ENCODE peak calls at places on chromosomes 12 and 14, in eight cellular contexts. One of them, this sample, is unnamed.

GRCh38 chr12:6200266-6201198 is at the start of gene CD9:
- DNase-seq in tibial artery: peak
- DNase-seq in sigmoid colon: peak
- DNase-seq in neuronal stem cell: no peak
- DNase-seq in heart left ventricle: peak
- DNase-seq in left lung: peak
- DNase-seq in prostate gland: peak
- DNase-seq in astrocyte of the spinal cord: peak
- DNase-seq in this sample: peak

GRCh38 chr12:130838284-130838950 is 633 bp downstream of the STX2 start:
- DNase-seq in heart left ventricle: peak
- DNase-seq in sigmoid colon: no peak
- DNase-seq in left lung: peak
- DNase-seq in astrocyte of the spinal cord: no peak
- DNase-seq in neuronal stem cell: peak
- DNase-seq in prostate gland: peak
- DNase-seq in tibial artery: no peak
- DNase-seq in this sample: no peak

GRCh38 chr12:69999561-69999960 is 174.5 kb downstream of the MYRFL start:
- DNase-seq in tibial artery: no peak
- DNase-seq in heart left ventricle: no peak
- DNase-seq in neuronal stem cell: no peak
- DNase-seq in left lung: no peak
- DNase-seq in prostate gland: no peak
- DNase-seq in sigmoid colon: no peak
- DNase-seq in astrocyte of the spinal cord: no peak
- DNase-seq in this sample: no peak

GRCh38 chr14:80587096-80587724 is 354.3 kb downstream of the CEP128 start:
- DNase-seq in tibial artery: no peak
- DNase-seq in neuronal stem cell: no peak
- DNase-seq in astrocyte of the spinal cord: peak
- DNase-seq in heart left ventricle: no peak
- DNase-seq in prostate gland: no peak
- DNase-seq in left lung: no peak
- DNase-seq in sigmoid colon: no peak
- DNase-seq in this sample: no peak

GRCh38 chr12:52308807-52309425 is 12.3 kb downstream of the KRT83 start:
- DNase-seq in prostate gland: peak
- DNase-seq in heart left ventricle: no peak
- DNase-seq in neuronal stem cell: no peak
- DNase-seq in astrocyte of the spinal cord: no peak
- DNase-seq in left lung: no peak
- DNase-seq in sigmoid colon: no peak
- DNase-seq in tibial artery: peak
- DNase-seq in this sample: no peak

GRCh38 chr12:52353766-52354165 is 13.5 kb downstream of the KRT85 start:
- DNase-seq in neuronal stem cell: no peak
- DNase-seq in sigmoid colon: no peak
- DNase-seq in prostate gland: no peak
- DNase-seq in astrocyte of the spinal cord: no peak
- DNase-seq in left lung: no peak
- DNase-seq in tibial artery: peak
- DNase-seq in heart left ventricle: no peak
- DNase-seq in this sample: no peak

GRCh38 chr12:106642991-106643390 is 60.2 kb downstream of the RFX4 start:
- DNase-seq in left lung: no peak
- DNase-seq in heart left ventricle: no peak
- DNase-seq in astrocyte of the spinal cord: no peak
- DNase-seq in neuronal stem cell: no peak
- DNase-seq in sigmoid colon: no peak
- DNase-seq in prostate gland: no peak
- DNase-seq in tibial artery: no peak
- DNase-seq in this sample: no peak

GRCh38 chr12:54603173-54603814 is 14.8 kb upstream of the PPP1R1A start:
- DNase-seq in neuronal stem cell: peak
- DNase-seq in prostate gland: peak
- DNase-seq in heart left ventricle: peak
- DNase-seq in sigmoid colon: peak
- DNase-seq in astrocyte of the spinal cord: peak
- DNase-seq in tibial artery: peak
- DNase-seq in left lung: no peak
- DNase-seq in this sample: peak

GRCh38 chr14:55446127-55446736 is 5.8 kb upstream of the TBPL2 start:
- DNase-seq in sigmoid colon: peak
- DNase-seq in heart left ventricle: peak
- DNase-seq in neuronal stem cell: peak
- DNase-seq in tibial artery: no peak
- DNase-seq in prostate gland: peak
- DNase-seq in left lung: no peak
- DNase-seq in astrocyte of the spinal cord: peak
- DNase-seq in this sample: peak

GRCh38 chr12:58314610-58315009 is 373.2 kb downstream of the ATP23 start:
- DNase-seq in prostate gland: no peak
- DNase-seq in neuronal stem cell: no peak
- DNase-seq in astrocyte of the spinal cord: peak
- DNase-seq in tibial artery: no peak
- DNase-seq in left lung: no peak
- DNase-seq in heart left ventricle: no peak
- DNase-seq in sigmoid colon: no peak
- DNase-seq in this sample: no peak

GRCh38 chr14:53411110-53411509 is 258.0 kb upstream of the DDHD1 start:
- DNase-seq in prostate gland: no peak
- DNase-seq in sigmoid colon: no peak
- DNase-seq in neuronal stem cell: no peak
- DNase-seq in left lung: no peak
- DNase-seq in astrocyte of the spinal cord: peak
- DNase-seq in heart left ventricle: no peak
- DNase-seq in tibial artery: no peak
- DNase-seq in this sample: no peak

GRCh38 chr12:38399711-38400205 is 83.2 kb downstream of the ALG10B start:
- DNase-seq in neuronal stem cell: peak
- DNase-seq in tibial artery: no peak
- DNase-seq in heart left ventricle: no peak
- DNase-seq in prostate gland: no peak
- DNase-seq in sigmoid colon: no peak
- DNase-seq in astrocyte of the spinal cord: no peak
- DNase-seq in left lung: no peak
- DNase-seq in this sample: no peak

GRCh38 chr12:40986031-40986430 is 202.1 kb upstream of the PDZRN4 start:
- DNase-seq in heart left ventricle: no peak
- DNase-seq in sigmoid colon: no peak
- DNase-seq in astrocyte of the spinal cord: no peak
- DNase-seq in prostate gland: no peak
- DNase-seq in tibial artery: no peak
- DNase-seq in left lung: no peak
- DNase-seq in neuronal stem cell: no peak
- DNase-seq in this sample: no peak

GRCh38 chr14:99549684-99550083 is 54.3 kb downstream of the CCDC85C start:
- DNase-seq in astrocyte of the spinal cord: no peak
- DNase-seq in prostate gland: no peak
- DNase-seq in left lung: no peak
- DNase-seq in tibial artery: no peak
- DNase-seq in sigmoid colon: no peak
- DNase-seq in neuronal stem cell: no peak
- DNase-seq in heart left ventricle: no peak
- DNase-seq in this sample: no peak

GRCh38 chr14:70832536-70833305 is 23.4 kb upstream of the MAP3K9 start:
- DNase-seq in tibial artery: no peak
- DNase-seq in prostate gland: no peak
- DNase-seq in heart left ventricle: no peak
- DNase-seq in astrocyte of the spinal cord: peak
- DNase-seq in left lung: no peak
- DNase-seq in neuronal stem cell: no peak
- DNase-seq in sigmoid colon: no peak
- DNase-seq in this sample: no peak

GRCh38 chr14:101236496-101237240 is 324.6 kb upstream of the DIO3 start:
- DNase-seq in tibial artery: no peak
- DNase-seq in left lung: peak
- DNase-seq in prostate gland: no peak
- DNase-seq in heart left ventricle: peak
- DNase-seq in astrocyte of the spinal cord: no peak
- DNase-seq in sigmoid colon: peak
- DNase-seq in neuronal stem cell: no peak
- DNase-seq in this sample: no peak

GRCh38 chr14:83470959-83471358 is 1937.3 kb upstream of the SEL1L start:
- DNase-seq in tibial artery: no peak
- DNase-seq in heart left ventricle: no peak
- DNase-seq in neuronal stem cell: no peak
- DNase-seq in astrocyte of the spinal cord: no peak
- DNase-seq in prostate gland: no peak
- DNase-seq in left lung: no peak
- DNase-seq in sigmoid colon: no peak
- DNase-seq in this sample: no peak

GRCh38 chr12:53208877-53209463 is 1.9 kb upstream of the ITGB7 start:
- DNase-seq in prostate gland: no peak
- DNase-seq in heart left ventricle: no peak
- DNase-seq in astrocyte of the spinal cord: no peak
- DNase-seq in left lung: no peak
- DNase-seq in neuronal stem cell: no peak
- DNase-seq in tibial artery: no peak
- DNase-seq in sigmoid colon: no peak
- DNase-seq in this sample: no peak

GRCh38 chr12:61652265-61652664 is 607.9 kb upstream of the USP15 start:
- DNase-seq in sigmoid colon: no peak
- DNase-seq in left lung: no peak
- DNase-seq in prostate gland: no peak
- DNase-seq in astrocyte of the spinal cord: no peak
- DNase-seq in neuronal stem cell: no peak
- DNase-seq in heart left ventricle: no peak
- DNase-seq in tibial artery: no peak
- DNase-seq in this sample: no peak

GRCh38 chr12:61647566-61647965 is 612.6 kb upstream of the USP15 start:
- DNase-seq in prostate gland: no peak
- DNase-seq in left lung: no peak
- DNase-seq in astrocyte of the spinal cord: no peak
- DNase-seq in sigmoid colon: no peak
- DNase-seq in heart left ventricle: no peak
- DNase-seq in tibial artery: no peak
- DNase-seq in neuronal stem cell: no peak
- DNase-seq in this sample: no peak

GRCh38 chr12:61646639-61647038 is 613.6 kb upstream of the USP15 start:
- DNase-seq in sigmoid colon: no peak
- DNase-seq in neuronal stem cell: peak
- DNase-seq in left lung: no peak
- DNase-seq in heart left ventricle: no peak
- DNase-seq in tibial artery: no peak
- DNase-seq in prostate gland: no peak
- DNase-seq in astrocyte of the spinal cord: no peak
- DNase-seq in this sample: no peak
- H3K4me3 ChIP-seq in sigmoid colon: no peak
- H3K4me3 ChIP-seq in neuronal stem cell: no peak
- H3K4me3 ChIP-seq in left lung: no peak
- H3K4me3 ChIP-seq in heart left ventricle: no peak
- H3K4me3 ChIP-seq in tibial artery: no peak
- H3K4me3 ChIP-seq in prostate gland: no peak
- H3K4me3 ChIP-seq in astrocyte of the spinal cord: no peak
- H3K4me3 ChIP-seq in this sample: no peak

GRCh38 chr14:79378020-79378419 is 833.3 kb downstream of the DIO2 start:
- DNase-seq in left lung: no peak
- DNase-seq in neuronal stem cell: no peak
- DNase-seq in prostate gland: no peak
- DNase-seq in astrocyte of the spinal cord: no peak
- DNase-seq in heart left ventricle: no peak
- DNase-seq in tibial artery: no peak
- DNase-seq in sigmoid colon: no peak
- DNase-seq in this sample: no peak

GRCh38 chr14:79379266-79379665 is 832.0 kb downstream of the DIO2 start:
- DNase-seq in tibial artery: no peak
- DNase-seq in heart left ventricle: no peak
- DNase-seq in neuronal stem cell: no peak
- DNase-seq in sigmoid colon: no peak
- DNase-seq in astrocyte of the spinal cord: no peak
- DNase-seq in prostate gland: no peak
- DNase-seq in left lung: no peak
- DNase-seq in this sample: no peak

GRCh38 chr14:79383031-79383430 is 828.3 kb downstream of the DIO2 start:
- DNase-seq in tibial artery: no peak
- DNase-seq in sigmoid colon: no peak
- DNase-seq in astrocyte of the spinal cord: no peak
- DNase-seq in prostate gland: no peak
- DNase-seq in heart left ventricle: no peak
- DNase-seq in neuronal stem cell: no peak
- DNase-seq in left lung: no peak
- DNase-seq in this sample: no peak
- H3K4me3 ChIP-seq in tibial artery: no peak
- H3K4me3 ChIP-seq in sigmoid colon: no peak
- H3K4me3 ChIP-seq in astrocyte of the spinal cord: no peak
- H3K4me3 ChIP-seq in prostate gland: no peak
- H3K4me3 ChIP-seq in heart left ventricle: no peak
- H3K4me3 ChIP-seq in neuronal stem cell: no peak
- H3K4me3 ChIP-seq in left lung: no peak
- H3K4me3 ChIP-seq in this sample: no peak

GRCh38 chr12:102016472-102016871 is 45.3 kb downstream of the WASHC3 start:
- DNase-seq in left lung: no peak
- DNase-seq in prostate gland: no peak
- DNase-seq in sigmoid colon: no peak
- DNase-seq in neuronal stem cell: no peak
- DNase-seq in tibial artery: no peak
- DNase-seq in heart left ventricle: no peak
- DNase-seq in astrocyte of the spinal cord: no peak
- DNase-seq in this sample: no peak
- H3K4me3 ChIP-seq in left lung: no peak
- H3K4me3 ChIP-seq in prostate gland: no peak
- H3K4me3 ChIP-seq in sigmoid colon: no peak
- H3K4me3 ChIP-seq in neuronal stem cell: no peak
- H3K4me3 ChIP-seq in tibial artery: no peak
- H3K4me3 ChIP-seq in heart left ventricle: no peak
- H3K4me3 ChIP-seq in astrocyte of the spinal cord: no peak
- H3K4me3 ChIP-seq in this sample: no peak

GRCh38 chr12:103634732-103635131 is 47.7 kb downstream of the STAB2 start:
- DNase-seq in tibial artery: no peak
- DNase-seq in prostate gland: no peak
- DNase-seq in neuronal stem cell: no peak
- DNase-seq in left lung: no peak
- DNase-seq in sigmoid colon: no peak
- DNase-seq in heart left ventricle: no peak
- DNase-seq in astrocyte of the spinal cord: no peak
- DNase-seq in this sample: no peak
- H3K4me3 ChIP-seq in tibial artery: no peak
- H3K4me3 ChIP-seq in prostate gland: no peak
- H3K4me3 ChIP-seq in neuronal stem cell: no peak
- H3K4me3 ChIP-seq in left lung: no peak
- H3K4me3 ChIP-seq in sigmoid colon: no peak
- H3K4me3 ChIP-seq in heart left ventricle: no peak
- H3K4me3 ChIP-seq in astrocyte of the spinal cord: no peak
- H3K4me3 ChIP-seq in this sample: no peak

This sample was measured in LNCaP clone FGC.